ENCODE peak calls at places on chromosomes 16 and 17, in four cellular contexts. J is omental fat pad, C is A673, Q is mucosa of descending colon. A is an unnamed sample.

GRCh38 chr17:18069101-18069500 is 18.6 kb upstream of the DRG2 start:
- DNase-seq in J (no peak), C (no peak), Q (no peak), A (no peak)

GRCh38 chr17:66764559-66764958 is 70.4 kb upstream of the CACNG5 start:
- DNase-seq in J (no peak), C (peak; percentile 27), Q (no peak), A (no peak)

GRCh38 chr16:68332411-68333121 is 21.7 kb downstream of the PRMT7 start:
- DNase-seq in J (no peak), C (peak; percentile 71), Q (peak; percentile 46), A (no peak)

GRCh38 chr17:18991531-18992315 is 12.8 kb downstream of the FAM83G start:
- DNase-seq in J (no peak), C (no peak), Q (no peak), A (no peak)

GRCh38 chr16:9844361-9844760 is 337.9 kb downstream of the GRIN2A start:
- DNase-seq in J (no peak), C (no peak), Q (no peak), A (no peak)

GRCh38 chr16:4924593-4925378 is 12.2 kb downstream of the PPL start:
- DNase-seq in J (no peak), C (no peak), Q (no peak), A (no peak)

GRCh38 chr17:35467824-35468223 is 19.3 kb upstream of the SLFN13 start:
- DNase-seq in J (no peak), C (no peak), Q (no peak), A (no peak)

GRCh38 chr17:60170835-60171752 is 21.3 kb downstream of the CA4 start:
- DNase-seq in J (no peak), C (no peak), Q (no peak), A (no peak)

GRCh38 chr16:87597324-87597830 is 4.9 kb upstream of the JPH3 start:
- DNase-seq in J (no peak), C (no peak), Q (no peak), A (no peak)

GRCh38 chr17:17141279-17141678 is 64.9 kb downstream of the PLD6 start:
- DNase-seq in J (no peak), C (no peak), Q (no peak), A (no peak)

GRCh38 chr17:35931794-35932419 is 1.3 kb upstream of the RDM1 start:
- DNase-seq in J (no peak), C (no peak), Q (no peak), A (no peak)

GRCh38 chr16:7268182-7268581 is 64.5 kb upstream of the RBFOX1 start:
- DNase-seq in J (no peak), C (peak; percentile 56), Q (peak; percentile 46), A (no peak)

DNA sequence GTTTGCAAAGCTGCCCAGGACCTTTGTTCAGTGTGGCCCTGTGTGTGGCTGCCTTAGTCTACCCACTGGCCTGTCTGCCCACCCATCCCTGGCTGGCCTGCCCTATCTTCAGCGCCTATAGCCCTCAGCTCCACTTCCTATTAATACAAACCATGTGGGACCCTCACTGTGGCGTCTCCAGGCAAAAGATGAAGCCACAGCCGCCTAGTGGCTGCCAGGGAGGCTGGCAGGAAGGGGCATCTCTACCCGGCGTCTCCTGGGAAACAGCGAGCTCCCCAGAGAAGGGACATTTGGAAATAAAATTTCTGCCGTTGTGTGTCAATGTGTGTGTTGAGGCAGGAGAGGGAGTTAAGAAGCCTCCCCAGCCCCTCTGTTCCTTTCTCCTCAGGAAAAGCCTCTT is 31.5 kb downstream of the NEUROD2 start:
- DNase-seq in J (no peak), C (peak; percentile 48), Q (no peak), A (no peak)
- TF ChIP-seq CTCF in J (no peak), C (peak; percentile 67), Q (no peak), A (peak; percentile 78)

GRCh38 chr17:79323556-79323955 is 248.9 kb downstream of the ENGASE start:
- DNase-seq in J (no peak), C (no peak), Q (no peak), A (no peak)
- TF ChIP-seq CTCF in J (no peak), C (no peak), Q (no peak), A (no peak)

GRCh38 chr16:86217001-86217890 is 293.1 kb upstream of the FOXF1 start:
- DNase-seq in J (no peak), C (no peak), Q (no peak), A (peak; percentile 68)
- TF ChIP-seq CTCF in J (no peak), C (no peak), Q (no peak), A (no peak)

GRCh38 chr16:8645141-8645521 is 23.6 kb downstream of the METTL22 start:
- DNase-seq in J (no peak), C (no peak), Q (no peak), A (no peak)

GRCh38 chr16:8646271-8646670 is 24.8 kb downstream of the METTL22 start:
- DNase-seq in J (no peak), C (no peak), Q (no peak), A (peak; percentile 48)

GRCh38 chr16:8644151-8644512 is 22.6 kb downstream of the METTL22 start:
- DNase-seq in J (no peak), C (no peak), Q (peak; percentile 15), A (no peak)

GRCh38 chr16:8645831-8646230 is 24.3 kb downstream of the METTL22 start:
- DNase-seq in J (no peak), C (no peak), Q (no peak), A (peak; percentile 36)

DNA sequence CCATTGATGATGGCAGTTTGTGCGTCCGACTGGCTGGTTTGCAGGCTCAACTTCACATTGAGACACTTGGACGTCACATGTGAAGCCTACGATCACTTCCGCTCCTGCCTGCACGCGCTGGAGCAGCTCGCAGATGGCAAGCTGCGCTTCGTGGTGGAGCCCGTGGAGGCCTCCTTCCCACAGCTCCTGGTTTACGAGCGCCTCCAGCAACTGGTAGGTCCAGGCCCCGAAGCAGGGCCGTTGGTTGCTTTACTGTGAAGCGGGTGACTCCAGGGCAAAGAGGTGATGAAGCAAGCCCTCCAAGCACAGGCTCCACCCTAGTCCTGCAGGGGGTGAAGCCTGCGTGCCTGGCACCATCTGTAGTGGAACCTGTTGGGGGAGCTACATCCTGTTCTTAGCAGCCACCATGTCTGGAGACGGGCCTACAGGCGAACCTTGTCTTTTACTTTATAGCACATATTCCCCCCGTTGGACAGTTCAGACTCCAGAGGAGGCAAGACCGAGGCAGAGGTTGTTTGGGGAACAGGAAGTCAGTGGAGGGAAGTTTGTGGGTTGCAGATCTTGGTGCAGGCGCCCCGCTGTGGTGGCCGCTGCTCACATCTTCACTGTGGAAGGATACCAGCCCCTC is 23.1 kb downstream of the METTL22 start:
- DNase-seq in J (no peak), C (no peak), Q (peak; percentile 24), A (no peak)
- TF ChIP-seq CTCF in J (no peak), C (no peak), Q (no peak), A (no peak)

DNA sequence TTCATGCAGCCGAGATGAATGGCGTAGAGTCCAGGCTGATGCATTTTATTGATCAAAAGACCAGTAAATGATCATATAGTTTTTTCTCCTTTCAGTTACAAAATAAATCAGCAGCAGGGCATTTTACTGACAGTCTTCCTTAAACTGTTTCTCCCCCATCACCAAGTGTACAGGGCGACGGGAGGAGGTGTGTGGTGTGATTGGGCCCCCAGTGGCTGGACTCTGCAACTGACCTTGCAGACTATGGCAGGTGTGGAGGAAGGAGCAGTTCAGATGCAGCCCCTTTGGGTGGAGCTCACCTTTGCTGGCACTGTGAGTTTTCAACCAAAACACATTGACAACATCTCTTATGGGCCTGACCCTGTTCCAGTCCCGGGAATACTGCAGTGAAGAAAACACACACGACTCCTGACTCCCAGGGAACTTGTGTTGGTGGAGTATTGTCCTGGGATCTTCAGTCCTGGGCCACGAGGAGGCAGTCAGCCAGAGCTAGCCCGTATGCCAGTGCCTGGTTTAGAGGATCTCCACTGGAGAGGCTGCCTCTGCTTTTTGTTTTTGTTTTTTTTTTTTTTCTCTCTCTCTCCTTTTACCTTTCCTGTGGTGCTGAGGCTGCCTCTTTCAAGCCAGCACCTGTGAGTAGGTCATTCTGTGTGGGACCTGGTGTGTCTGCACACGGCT is 29.8 kb downstream of the KIAA0513 start:
- DNase-seq in J (no peak), C (no peak), Q (no peak), A (no peak)
- TF ChIP-seq CTCF in J (no peak), C (no peak), Q (no peak), A (no peak)

GRCh38 chr16:67180166-67180565 is 3.6 kb downstream of the MATCAP1 start:
- DNase-seq in J (no peak), C (no peak), Q (no peak), A (no peak)

GRCh38 chr16:67176662-67177061 is 6.3 kb downstream of the NOL3 start:
- DNase-seq in J (no peak), C (no peak), Q (no peak), A (peak; percentile 90)

GRCh38 chr16:67179421-67180080 is 4.2 kb downstream of the MATCAP1 start:
- DNase-seq in J (no peak), C (peak; percentile 66), Q (no peak), A (no peak)

GRCh38 chr16:67174706-67175231 is 4.4 kb downstream of the NOL3 start:
- DNase-seq in J (no peak), C (no peak), Q (peak; percentile 40), A (peak; percentile 89)

DNA sequence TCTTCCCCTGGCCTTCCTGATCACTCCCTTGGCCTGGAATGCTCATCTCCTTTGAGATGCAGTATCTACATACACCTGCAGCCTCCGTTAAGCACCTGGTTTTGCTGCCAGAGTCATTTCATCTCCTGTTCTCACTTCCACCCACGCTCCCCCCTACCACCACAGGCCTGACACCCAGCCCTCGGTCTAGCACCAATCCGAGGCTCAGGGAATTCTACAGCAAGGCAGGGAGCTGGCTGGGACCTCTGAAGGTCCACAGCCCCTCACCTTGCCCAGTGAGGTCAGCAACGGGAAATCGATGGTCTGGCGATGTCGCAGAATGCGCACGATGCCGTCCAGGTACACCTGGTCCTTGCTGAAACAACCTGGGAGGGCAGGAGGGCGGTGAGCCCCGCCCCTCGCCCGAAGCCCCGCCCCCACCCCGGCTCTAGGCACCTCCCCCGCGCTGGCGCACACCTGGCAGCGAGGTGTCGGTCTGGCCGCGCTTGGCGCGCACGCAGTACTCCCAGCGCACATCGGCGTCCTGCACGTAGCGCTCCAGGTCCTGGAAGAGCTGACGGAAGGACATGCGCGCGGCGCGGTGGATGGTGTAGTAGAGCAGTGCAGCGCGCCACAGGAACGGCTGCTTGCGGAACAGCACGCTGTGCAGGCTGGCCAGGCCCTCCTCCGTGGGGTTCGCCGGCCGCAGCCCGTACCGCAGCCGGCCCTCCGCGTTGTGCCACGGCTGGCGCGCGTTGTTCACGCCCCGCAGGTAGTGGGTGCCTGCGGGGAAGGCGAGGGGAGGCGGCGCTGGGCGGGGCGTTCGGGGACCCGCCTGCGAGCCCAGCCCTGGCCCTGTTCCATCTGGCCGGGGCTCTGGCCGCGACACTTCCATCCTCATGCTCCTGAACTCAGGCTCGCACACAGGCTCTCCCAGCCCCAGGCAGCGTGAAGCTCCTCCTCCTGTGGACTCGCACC is 5.7 kb downstream of the MATCAP1 start:
- DNase-seq in J (no peak), C (peak; percentile 68), Q (peak; percentile 85), A (no peak)
- TF ChIP-seq CTCF in J (no peak), C (no peak), Q (no peak), A (peak; percentile 23)

DNA sequence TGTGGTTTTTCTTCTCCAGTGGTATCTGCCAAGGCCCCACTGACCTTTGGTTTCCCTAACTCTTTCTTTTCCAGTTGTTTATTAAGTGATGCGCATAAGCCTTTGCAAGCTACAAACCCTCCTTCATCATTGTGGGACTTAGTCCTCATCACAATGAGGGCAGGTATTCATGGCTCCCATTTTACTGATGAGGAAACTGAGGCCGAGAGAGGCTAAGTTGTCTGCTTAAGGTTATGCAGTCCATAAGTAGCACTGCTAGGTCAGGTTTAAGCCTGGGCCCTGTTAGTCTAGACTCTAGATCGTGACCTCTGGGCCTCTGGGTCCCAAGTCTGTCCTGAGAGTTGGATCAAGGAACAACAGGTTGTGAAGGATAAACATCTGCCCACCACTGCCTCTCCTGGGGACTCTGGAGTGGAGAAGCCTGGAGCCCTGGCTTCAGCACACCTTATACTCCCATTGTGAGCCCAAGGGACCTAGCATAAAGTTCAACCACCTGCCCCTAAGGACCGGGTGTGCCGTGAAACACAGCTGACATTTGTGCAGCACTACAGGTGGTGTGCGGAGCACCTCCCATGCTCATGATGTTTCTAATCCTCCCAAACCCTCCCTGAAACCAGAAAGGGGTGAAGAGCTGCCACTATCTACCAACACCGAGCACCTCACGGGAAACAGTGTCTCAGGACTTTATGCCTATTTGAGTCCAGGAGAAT is 5.2 kb upstream of the KCNH6 start:
- DNase-seq in J (no peak), C (no peak), Q (peak; percentile 28), A (no peak)
- TF ChIP-seq CTCF in J (no peak), C (no peak), Q (no peak), A (no peak)